ENCODE peak calls at places on chromosomes 12 and 14, in nine cellular contexts. G, E, H, F, T, D, N, J and P are unnamed samples.

GRCh38 chr12:81395431-81395830 is 317.6 kb downstream of the ACSS3 start:
- DNase-seq in G (no peak), E (no peak), H (no peak), F (no peak), T (no peak), D (no peak), N (no peak), J (no peak), P (no peak)

GRCh38 chr12:77325505-77325904 is 260.1 kb upstream of the E2F7 start:
- DNase-seq in G (no peak), E (peak; percentile 75), H (no peak), F (peak; percentile 20), T (no peak), D (peak; percentile 57), N (no peak), J (no peak), P (no peak)

GRCh38 chr12:613996-614726 is 49.1 kb downstream of the NINJ2 start:
- DNase-seq in G (peak; percentile 26), E (peak; percentile 49), H (peak; percentile 56), F (no peak), T (no peak), D (no peak), N (peak; percentile 23), J (no peak), P (no peak)

GRCh38 chr12:76880156-76881023 is 1.6 kb upstream of the CSRP2 start:
- DNase-seq in G (peak; percentile 20), E (no peak), H (no peak), F (no peak), T (peak; percentile 3), D (no peak), N (peak; percentile 28), J (no peak), P (no peak)

GRCh38 chr12:49055978-49056754 is 4.4 kb downstream of the KMT2D start:
- DNase-seq in G (peak; percentile 87), E (peak; percentile 81), H (peak; percentile 71), F (peak; percentile 51), T (peak; percentile 80), D (peak; percentile 21), N (peak; percentile 65), J (peak; percentile 17), P (no peak)

GRCh38 chr14:81990312-81990761 is 456.7 kb upstream of the SEL1L start:
- DNase-seq in G (peak; percentile 69), E (peak; percentile 72), H (no peak), F (no peak), T (peak; percentile 52), D (no peak), N (peak; percentile 42), J (no peak), P (no peak)

GRCh38 chr12:107539196-107539939 is 146.2 kb upstream of the PWP1 start:
- DNase-seq in G (no peak), E (no peak), H (no peak), F (no peak), T (no peak), D (no peak), N (no peak), J (no peak), P (no peak)

GRCh38 chr14:67426161-67426560 is 14.2 kb upstream of the PLEK2 start:
- DNase-seq in G (no peak), E (no peak), H (no peak), F (no peak), T (no peak), D (peak; percentile 36), N (no peak), J (no peak), P (no peak)

GRCh38 chr12:111034148-111034910 is 114.0 kb upstream of the MYL2 start:
- DNase-seq in G (no peak), E (peak; percentile 72), H (no peak), F (no peak), T (peak; percentile 41), D (no peak), N (no peak), J (no peak), P (no peak)

DNA sequence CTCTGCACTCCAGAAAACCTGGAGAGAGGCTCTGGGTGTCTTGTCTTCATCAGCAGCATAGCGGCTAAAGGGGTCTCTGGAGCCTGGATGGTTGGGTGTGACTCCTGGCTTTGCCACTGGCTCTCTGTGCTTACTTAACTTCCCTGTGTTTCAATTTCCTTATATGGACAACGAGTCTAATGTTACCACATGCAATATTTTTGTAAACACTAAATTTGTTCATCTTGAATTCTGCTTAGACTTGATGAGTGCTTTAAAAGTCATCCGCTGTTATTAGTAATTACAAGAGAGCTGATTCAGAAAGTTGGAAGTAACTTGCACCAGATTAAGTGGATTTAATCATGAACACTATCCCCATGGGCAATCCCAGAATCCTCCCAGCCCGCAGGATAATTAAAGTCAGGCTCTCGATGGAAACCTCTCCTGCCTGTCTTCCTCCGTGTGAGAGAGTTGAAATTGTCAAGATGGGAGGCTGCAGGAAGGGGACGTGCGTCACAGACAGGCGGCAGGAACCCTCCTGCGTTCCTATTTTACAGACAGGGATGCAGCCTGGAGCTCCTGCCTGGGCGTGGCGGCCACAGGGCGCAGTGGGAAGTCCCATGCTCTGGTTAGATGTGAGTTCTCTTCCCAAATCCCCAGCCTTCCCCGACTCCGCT is 201.3 kb downstream of the TTC8 start:
- DNase-seq in G (peak; percentile 38), E (no peak), H (no peak), F (peak; percentile 35), T (no peak), D (no peak), N (no peak), J (no peak), P (no peak)
- H3K4me3 ChIP-seq in G (no peak overlapping the region), E (no peak overlapping the region), H (no peak overlapping the region), F (no peak overlapping the region), T (no peak overlapping the region), D (no peak overlapping the region), N (no peak overlapping the region), J (no peak overlapping the region), P (no peak overlapping the region)

GRCh38 chr14:104986487-104987164 is 1.0 kb downstream of the CLBA1 start:
- DNase-seq in G (no peak), E (no peak), H (no peak), F (no peak), T (no peak), D (peak; percentile 48), N (no peak), J (no peak), P (no peak)
- H3K4me3 ChIP-seq in G (peak overlapping the region; percentile 69), E (peak overlapping the region; percentile 68), H (no peak overlapping the region), F (peak overlapping the region; percentile 57), T (peak overlapping the region; percentile 74), D (peak overlapping the region; percentile 53), N (peak overlapping the region; percentile 64), J (peak overlapping the region; percentile 66), P (peak overlapping the region; percentile 81)

DNA sequence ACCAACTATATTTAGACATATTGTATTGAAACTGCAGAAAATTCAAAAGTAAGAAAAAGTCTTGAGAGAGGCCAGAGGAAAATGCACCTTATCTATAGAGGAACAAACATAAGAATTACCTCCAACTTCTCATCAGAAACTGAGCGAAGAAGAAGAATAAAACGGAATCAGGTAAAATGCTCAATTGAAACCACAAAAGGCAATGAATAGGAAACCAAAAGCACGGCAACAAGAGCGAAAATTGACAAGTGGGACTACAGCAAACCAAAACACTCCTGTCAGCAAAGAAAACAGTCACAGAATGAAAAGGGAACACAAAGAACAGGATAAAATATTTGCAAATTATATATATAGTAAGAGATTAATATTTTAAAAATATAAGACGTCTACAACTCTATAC is 61.9 kb upstream of the PARP11 start:
- DNase-seq in G (no peak), E (no peak), H (no peak), F (no peak), T (no peak), D (no peak), N (no peak), J (no peak), P (no peak)
- H3K4me3 ChIP-seq in G (no peak overlapping the region), E (no peak overlapping the region), H (peak overlapping the region; percentile 8), F (no peak overlapping the region), T (no peak overlapping the region), D (no peak overlapping the region), N (no peak overlapping the region), J (peak overlapping the region; percentile 1), P (no peak overlapping the region)

DNA sequence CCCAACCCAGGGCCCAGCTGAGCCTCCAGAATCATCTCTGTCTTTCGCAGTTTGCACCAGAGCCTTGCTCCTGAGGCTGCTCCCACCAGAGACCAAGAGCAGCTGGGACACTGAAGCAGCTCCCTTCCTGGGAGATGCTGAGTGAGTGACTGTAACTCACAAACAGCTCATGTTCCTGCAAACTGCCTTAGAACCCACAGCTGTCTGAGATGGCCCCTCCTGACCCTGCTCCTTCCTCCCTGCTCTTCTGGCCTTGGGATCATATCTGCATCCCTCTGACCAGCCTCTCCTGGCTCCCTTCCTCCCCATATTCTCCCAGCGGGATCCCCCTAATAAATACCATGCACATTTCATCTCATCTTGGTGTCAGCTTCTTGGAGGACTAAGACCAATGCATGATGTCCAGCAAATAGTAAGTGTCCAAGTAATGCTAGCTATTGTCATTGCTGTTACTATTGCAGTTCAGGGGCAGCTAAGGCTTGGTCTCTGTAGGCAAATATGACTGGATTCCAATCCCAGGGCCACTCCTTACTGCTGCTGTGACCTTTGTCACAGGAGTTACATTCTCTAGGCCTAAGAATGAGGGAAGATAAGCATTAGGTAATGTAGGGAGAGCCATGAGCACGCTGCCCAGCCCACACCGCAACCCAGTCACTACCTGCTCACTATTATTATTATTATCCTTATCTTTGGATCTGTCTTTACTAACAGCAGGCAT is 47.9 kb downstream of the SYNE3 start:
- DNase-seq in G (no peak), E (no peak), H (no peak), F (no peak), T (no peak), D (no peak), N (no peak), J (no peak), P (no peak)
- H3K4me3 ChIP-seq in G (no peak overlapping the region), E (no peak overlapping the region), H (no peak overlapping the region), F (no peak overlapping the region), T (no peak overlapping the region), D (no peak overlapping the region), N (no peak overlapping the region), J (no peak overlapping the region), P (no peak overlapping the region)

GRCh38 chr14:75976838-75977237 is 5.0 kb downstream of the TGFB3 start:
- DNase-seq in G (no peak), E (peak; percentile 29), H (no peak), F (no peak), T (no peak), D (no peak), N (no peak), J (no peak), P (no peak)

GRCh38 chr14:75979071-75979571 is 2.7 kb downstream of the TGFB3 start:
- DNase-seq in G (peak; percentile 59), E (peak; percentile 76), H (no peak), F (peak; percentile 48), T (no peak), D (peak; percentile 67), N (peak; percentile 47), J (no peak), P (no peak)

GRCh38 chr14:75978249-75978731 is 3.5 kb downstream of the TGFB3 start:
- DNase-seq in G (no peak), E (no peak), H (no peak), F (peak; percentile 30), T (no peak), D (no peak), N (no peak), J (no peak), P (no peak)

GRCh38 chr14:75979641-75980422 is 2.0 kb downstream of the TGFB3 start:
- DNase-seq in G (no peak), E (no peak), H (no peak), F (peak; percentile 58), T (no peak), D (no peak), N (no peak), J (no peak), P (no peak)

DNA sequence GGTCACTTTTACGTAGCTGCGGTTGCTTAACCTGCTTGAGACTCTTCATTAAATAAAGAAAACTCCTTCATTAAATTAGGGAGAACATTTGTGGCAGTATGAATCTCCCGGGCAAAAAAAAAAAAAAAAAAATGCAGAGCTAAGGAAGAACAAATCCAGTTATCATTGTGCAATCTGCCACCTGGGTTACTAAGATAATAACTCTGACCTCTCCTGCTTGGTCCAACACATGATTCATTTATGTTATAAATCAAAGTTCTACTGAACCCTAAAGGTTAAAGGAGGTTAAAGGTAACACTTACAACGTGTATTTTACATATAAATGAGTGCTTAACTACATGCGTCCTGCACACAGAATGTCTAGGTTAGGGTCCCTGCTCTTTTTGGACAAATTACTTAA is 4.3 kb downstream of the TGFB3 start:
- DNase-seq in G (no peak), E (no peak), H (no peak), F (no peak), T (peak; percentile 35), D (no peak), N (no peak), J (no peak), P (no peak)
- H3K4me3 ChIP-seq in G (no peak overlapping the region), E (no peak overlapping the region), H (no peak overlapping the region), F (no peak overlapping the region), T (no peak overlapping the region), D (no peak overlapping the region), N (no peak overlapping the region), J (no peak overlapping the region), P (peak overlapping the region; percentile 17)